ENCODE peak calls at places on chromosomes 1 and 21, in five cellular contexts. F is CD4-positive, alpha-beta memory T cell; H is OCI-LY7; A is upper lobe of right lung; Q is thoracic aorta. T is an unnamed sample.

GRCh38 chr1:114468047-114468446 is 43.0 kb downstream of the TRIM33 start:
- DNase-seq in H (peak; percentile 34), A (no peak), F (no peak), Q (no peak), T (no peak)

GRCh38 chr1:240189386-240189989 is 97.8 kb downstream of the FMN2 start:
- DNase-seq in A (no peak), H (peak; percentile 46), F (peak; percentile 3), Q (no peak), T (no peak)

GRCh38 chr1:244210884-244211558 is 159.9 kb downstream of the ZBTB18 start:
- DNase-seq in A (no peak), Q (no peak), H (no peak), F (no peak), T (no peak)

GRCh38 chr21:43352138-43352537 is 74.8 kb downstream of the SIK1 start:
- DNase-seq in F (no peak), Q (no peak), H (no peak), A (no peak), T (no peak)

GRCh38 chr1:14259191-14259757 is 339.2 kb upstream of the KAZN start:
- DNase-seq in Q (no peak), A (peak; percentile 74), H (no peak), F (no peak), T (no peak)

GRCh38 chr1:192538407-192539311 is 36.9 kb upstream of the RGS1 start:
- DNase-seq in F (peak; percentile 78), H (peak; percentile 89), Q (no peak), A (no peak), T (peak; percentile 55)

GRCh38 chr1:115377411-115377810 is 39.4 kb upstream of the NGF start:
- DNase-seq in F (no peak), Q (no peak), H (no peak), A (no peak), T (no peak)

GRCh38 chr21:33042812-33043211 is 17.1 kb downstream of the OLIG2 start:
- DNase-seq in A (no peak), Q (no peak), F (no peak), H (no peak), T (no peak)

GRCh38 chr1:183349201-183349711 is 68.9 kb downstream of the NMNAT2 start:
- DNase-seq in Q (no peak), H (no peak), F (no peak), A (no peak), T (no peak)

GRCh38 chr1:19203440-19203839 is 6.6 kb downstream of the UBR4 start:
- DNase-seq in A (no peak), F (no peak), Q (peak; percentile 59), H (no peak), T (no peak)

GRCh38 chr1:178530037-178530402 is 17.1 kb downstream of the TEX35 start:
- DNase-seq in Q (no peak), F (no peak), A (no peak), H (no peak), T (no peak)

GRCh38 chr1:247367786-247368342 is 36.2 kb upstream of the ZNF496 start:
- DNase-seq in F (no peak), H (no peak), Q (no peak), A (no peak), T (no peak)

GRCh38 chr1:47931395-47931794 is 65.8 kb downstream of the TRABD2B start:
- DNase-seq in A (no peak), Q (no peak), F (no peak), H (peak; percentile 17), T (no peak)

GRCh38 chr1:212683357-212683722 is 16.3 kb downstream of the BATF3 start:
- DNase-seq in F (no peak), Q (no peak), H (peak; percentile 83), A (peak; percentile 76), T (no peak)

GRCh38 chr1:172322219-172323061 is 98.0 kb upstream of the C1orf105 start:
- DNase-seq in H (no peak), F (no peak), A (peak; percentile 62), Q (peak; percentile 34), T (no peak)

GRCh38 chr1:150622219-150622975 is 7.0 kb downstream of the ENSA start:
- DNase-seq in H (no peak), A (no peak), F (no peak), Q (no peak), T (no peak)

GRCh38 chr1:32933742-32934322 is 30.8 kb downstream of the RNF19B start:
- DNase-seq in A (no peak), F (no peak), Q (no peak), H (no peak), T (no peak)

DNA sequence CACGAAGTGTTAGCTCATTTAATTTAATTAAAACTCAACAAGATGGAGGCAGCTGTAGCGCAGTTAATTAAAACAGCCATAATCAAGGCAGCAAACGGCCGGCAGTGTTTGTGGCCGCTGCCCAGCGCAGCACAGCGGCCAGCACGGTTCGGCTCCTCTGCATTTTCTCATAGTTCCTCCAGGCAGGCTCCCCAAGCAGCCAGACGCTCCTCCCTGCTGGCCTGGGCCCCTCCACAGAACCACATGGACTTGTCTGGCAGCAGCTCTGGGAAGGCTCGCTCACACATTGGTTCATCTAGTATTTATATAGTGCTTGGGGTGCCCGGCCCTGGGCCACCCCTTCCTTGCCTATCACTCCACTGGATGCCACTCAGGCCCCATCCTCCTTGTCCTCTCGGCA is 40.1 kb downstream of the PTPRF start:
- DNase-seq in A (no peak), F (no peak), Q (no peak), H (no peak), T (no peak)
- H3K4me1 ChIP-seq in A (peaks cover 3% of the 10 kb centered on the region), F (peaks cover 7% of the 10 kb centered on the region), Q (peaks cover 14% of the 10 kb centered on the region), H (no peaks in the 10 kb centered on the region), T (no peaks in the 10 kb centered on the region)

DNA sequence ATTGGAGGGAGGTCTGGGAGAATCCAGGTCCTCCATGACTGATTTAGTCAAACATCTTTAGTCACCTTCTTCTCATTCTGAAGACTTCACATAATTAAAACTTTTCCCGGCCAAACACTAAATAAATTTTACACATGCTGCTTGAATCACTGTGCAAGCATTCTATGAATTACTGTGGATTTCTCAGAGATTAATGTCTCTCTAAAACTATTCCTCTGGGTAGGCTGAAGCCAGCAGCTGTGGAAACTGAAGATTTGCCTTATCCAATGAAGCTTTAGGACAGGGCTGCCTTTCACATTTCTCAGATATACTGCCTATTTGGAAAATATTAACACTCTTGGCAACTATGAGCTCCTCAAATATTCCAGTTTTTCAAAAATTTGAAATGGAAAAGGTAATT is 61.7 kb downstream of the JMJD4 start:
- DNase-seq in F (no peak), H (no peak), Q (no peak), A (no peak), T (no peak)
- H3K9me3 ChIP-seq in F (peaks cover 3% of the 10 kb centered on the region), H (peaks cover 6% of the 10 kb centered on the region), Q (peaks cover 81% of the 10 kb centered on the region), A (peaks cover 72% of the 10 kb centered on the region), T (no peaks in the 10 kb centered on the region)

GRCh38 chr1:162279099-162279498 is 97.6 kb downstream of the SPATA46 start:
- DNase-seq in H (no peak), A (no peak), Q (no peak), F (no peak), T (no peak)
- H3K4me1 ChIP-seq in H (no peaks in the 10 kb centered on the region), A (no peaks in the 10 kb centered on the region), Q (peaks cover 10% of the 10 kb centered on the region), F (no peaks in the 10 kb centered on the region), T (no peaks in the 10 kb centered on the region)

DNA sequence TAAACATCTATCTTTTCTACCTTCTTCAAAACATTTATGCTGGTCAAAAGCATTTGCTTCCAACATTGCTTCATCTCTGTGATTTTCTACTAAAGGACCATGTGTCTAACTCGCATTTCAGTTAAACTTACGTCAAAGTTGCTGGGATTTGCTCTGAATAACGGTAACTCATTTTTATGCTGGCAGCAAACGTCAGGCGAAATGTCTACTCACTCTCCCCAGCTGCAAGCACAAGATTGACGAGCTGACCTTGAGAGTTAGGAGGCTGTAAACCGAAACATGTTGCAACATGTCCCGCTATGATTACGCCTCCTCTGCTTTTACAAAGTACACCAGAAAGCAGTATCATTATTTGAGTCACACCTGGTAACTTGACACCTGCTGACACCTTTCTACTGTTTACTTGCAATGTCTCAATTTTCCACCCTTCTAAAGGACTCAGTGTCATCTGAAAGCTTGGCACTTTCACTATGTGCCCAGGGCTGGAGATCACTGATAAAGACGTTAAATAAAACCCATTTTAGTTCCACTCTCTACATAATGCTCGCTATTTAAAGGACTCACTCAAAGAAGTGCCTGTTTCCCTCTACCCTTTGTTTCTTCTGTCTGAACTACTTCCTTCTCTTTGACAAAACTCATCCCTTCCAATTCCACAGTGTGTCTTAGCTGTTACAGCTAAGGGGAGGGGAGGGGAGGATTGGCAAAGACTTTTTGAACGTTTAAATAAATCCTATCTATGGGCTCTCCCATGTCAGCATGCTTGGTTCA is 111.9 kb downstream of the PTPN14 start:
- DNase-seq in H (no peak), F (peak; percentile 13), Q (no peak), A (no peak), T (peak; percentile 14)
- H3K9me3 ChIP-seq in H (no peaks in the 10 kb centered on the region), F (no peaks in the 10 kb centered on the region), Q (no peaks in the 10 kb centered on the region), A (no peaks in the 10 kb centered on the region), T (no peaks in the 10 kb centered on the region)

DNA sequence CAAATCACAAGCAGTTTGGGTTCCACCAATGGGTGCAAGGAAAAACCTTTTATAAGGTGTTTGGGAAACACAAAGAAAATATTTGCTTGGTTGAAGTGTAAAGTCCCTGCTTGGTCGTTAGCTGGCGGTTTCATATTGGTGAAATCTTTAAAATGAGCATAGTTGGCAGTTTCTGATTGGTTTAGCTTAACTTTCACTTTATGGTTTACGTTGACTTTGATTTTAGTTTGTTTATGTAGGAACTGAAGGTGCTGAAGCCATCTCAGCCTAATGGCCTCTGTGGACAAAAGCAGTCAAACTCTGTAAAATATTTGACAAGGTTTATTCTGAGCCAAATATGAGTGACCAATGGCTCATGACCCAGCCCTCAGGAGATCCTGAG is 76.6 kb upstream of the PPM1J start:
- DNase-seq in H (no peak), Q (no peak), F (no peak), A (no peak), T (no peak)
- H3K4me1 ChIP-seq in H (no peaks in the 10 kb centered on the region), Q (no peaks in the 10 kb centered on the region), F (no peaks in the 10 kb centered on the region), A (no peaks in the 10 kb centered on the region), T (no peaks in the 10 kb centered on the region)

T was measured in naive thymus-derived CD4-positive, alpha-beta T cell.